ENCODE peak calls at places on chromosomes 16 and 17, in ten cellular contexts. V, M, Y, Q, U, G, P, A, H and F are unnamed samples. For H3K4me1, H3K9me3 and H3K36me3, the result is how much of the 10 kb centered on the place peaks cover.

GRCh38 chr16:30053376-30054015 is 12.1 kb upstream of the ALDOA start:
- DNase-seq in V (no peak), M (no peak), Y (no peak), Q (peak), U (no peak), G (peak), P (peak), A (peak), H (no peak), F (no peak)

GRCh38 chr17:40952675-40953074 is 14.1 kb downstream of the KRT39 start:
- DNase-seq in V (no peak), M (no peak), Y (no peak), Q (peak), U (no peak), G (peak), P (peak), A (peak), H (no peak), F (no peak)

GRCh38 chr16:50697881-50698767 is 4.7 kb downstream of the NOD2 start:
- DNase-seq in V (no peak), M (no peak), Y (no peak), Q (peak), U (peak), G (peak), P (peak), A (peak), H (no peak), F (no peak)

GRCh38 chr17:49968380-49969133 is 433 bp upstream of the DLX4 start:
- DNase-seq in V (no peak), M (peak), Y (peak), Q (peak), U (peak), G (peak), P (peak), A (peak), H (no peak), F (no peak)

GRCh38 chr17:82241183-82241925 is 12.5 kb downstream of the SLC16A3 start:
- DNase-seq in V (peak), M (no peak), Y (peak), Q (peak), U (peak), G (peak), P (peak), A (peak), H (no peak), F (peak)

GRCh38 chr16:73125860-73126259 is 77.9 kb upstream of the ZFHX3 start:
- DNase-seq in V (no peak), M (no peak), Y (no peak), Q (peak), U (no peak), G (peak), P (peak), A (peak), H (no peak), F (no peak)

GRCh38 chr16:63315229-63315628 is 1279.0 kb upstream of the CDH8 start:
- DNase-seq in V (no peak), M (no peak), Y (no peak), Q (no peak), U (no peak), G (no peak), P (no peak), A (no peak), H (no peak), F (no peak)

GRCh38 chr16:67561824-67562525 is 351 bp upstream of the CTCF start:
- DNase-seq in V (peak), M (peak), Y (peak), Q (peak), U (peak), G (peak), P (peak), A (peak), H (peak), F (peak)

GRCh38 chr16:76583466-76583865 is 306.3 kb downstream of the CNTNAP4 start:
- DNase-seq in V (no peak), M (no peak), Y (no peak), Q (peak), U (no peak), G (no peak), P (peak), A (no peak), H (no peak), F (no peak)

GRCh38 chr16:85225291-85225690 is 113.0 kb upstream of the CIBAR2 start:
- DNase-seq in V (no peak), M (no peak), Y (no peak), Q (no peak), U (no peak), G (no peak), P (no peak), A (no peak), H (no peak), F (no peak)

GRCh38 chr17:72388765-72389473 is 268.1 kb downstream of the SOX9 start:
- DNase-seq in V (no peak), M (peak), Y (no peak), Q (peak), U (no peak), G (no peak), P (no peak), A (no peak), H (no peak), F (no peak)

GRCh38 chr16:26510924-26511323 is 555.8 kb upstream of the C16orf82 start:
- DNase-seq in V (no peak), M (no peak), Y (no peak), Q (no peak), U (no peak), G (no peak), P (no peak), A (no peak), H (no peak), F (no peak)

GRCh38 chr16:85332175-85332574 is 219.9 kb upstream of the CIBAR2 start:
- DNase-seq in V (no peak), M (no peak), Y (no peak), Q (no peak), U (no peak), G (no peak), P (no peak), A (no peak), H (no peak), F (no peak)

GRCh38 chr17:61809816-61810392 is 53.4 kb downstream of the BRIP1 start:
- DNase-seq in V (no peak), M (no peak), Y (no peak), Q (peak), U (no peak), G (peak), P (peak), A (peak), H (no peak), F (no peak)

GRCh38 chr17:37844158-37844976 is 79.8 kb upstream of the TBC1D3K start:
- DNase-seq in V (no peak), M (peak), Y (peak), Q (peak), U (peak), G (peak), P (peak), A (peak), H (no peak), F (peak)

DNA sequence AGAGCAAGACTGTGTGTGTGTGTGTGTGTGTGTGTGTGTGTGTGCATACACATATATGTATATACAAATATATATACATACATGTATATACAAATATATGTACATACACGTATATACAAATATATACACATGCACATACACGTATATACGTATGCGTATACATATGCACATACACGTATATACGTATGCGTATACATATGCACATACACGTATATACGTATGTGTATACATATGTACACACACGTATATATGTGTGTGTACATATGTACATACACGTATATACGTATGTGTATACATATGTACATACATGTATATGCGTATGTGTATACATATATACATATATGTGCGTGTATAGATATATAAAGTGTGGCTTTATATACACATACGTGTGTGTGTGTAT is 31.4 kb downstream of the SPHK1 start:
- DNase-seq in V (no peak), M (no peak), Y (no peak), Q (no peak), U (no peak), G (no peak), P (no peak), A (no peak), H (no peak), F (no peak)
- H3K4me1 ChIP-seq in V (under half), M (half or more), Y (under half), Q (under half), U (under half), G (under half), P (under half), A (under half), H (under half), F (under half)

GRCh38 chr17:36124879-36125824 is 21.5 kb downstream of the CCL4 start:
- DNase-seq in V (no peak), M (peak), Y (no peak), Q (no peak), U (no peak), G (no peak), P (no peak), A (no peak), H (no peak), F (no peak)

GRCh38 chr17:36127882-36128369 is 24.3 kb downstream of the CCL4 start:
- DNase-seq in V (no peak), M (no peak), Y (no peak), Q (no peak), U (no peak), G (no peak), P (no peak), A (no peak), H (no peak), F (no peak)

GRCh38 chr17:36120221-36120620 is 16.6 kb downstream of the CCL4 start:
- DNase-seq in V (no peak), M (no peak), Y (no peak), Q (no peak), U (no peak), G (no peak), P (no peak), A (no peak), H (no peak), F (no peak)

GRCh38 chr17:36127199-36127881 is 23.7 kb downstream of the CCL4 start:
- DNase-seq in V (no peak), M (peak), Y (no peak), Q (no peak), U (no peak), G (no peak), P (no peak), A (no peak), H (no peak), F (no peak)

DNA sequence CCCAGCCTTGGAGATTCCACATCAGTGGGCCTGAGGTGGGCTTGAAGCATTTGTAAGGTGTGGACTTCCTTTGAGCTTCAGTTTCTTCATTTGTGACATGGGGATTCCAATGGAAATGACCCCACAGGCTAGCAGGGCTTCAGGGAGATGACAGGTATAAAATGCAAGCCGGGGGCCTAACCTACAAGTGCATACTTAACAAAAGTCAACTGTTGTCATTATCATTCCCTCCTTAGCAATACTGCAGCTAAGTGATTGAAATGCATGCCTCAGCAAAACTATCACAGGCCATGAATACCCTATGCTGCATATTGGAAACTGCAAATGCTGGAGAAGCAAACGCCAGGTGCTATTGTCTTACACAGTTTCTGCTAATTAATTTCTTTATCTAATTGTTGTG is 19.8 kb downstream of the CCL4 start:
- DNase-seq in V (no peak), M (no peak), Y (no peak), Q (no peak), U (no peak), G (no peak), P (no peak), A (no peak), H (no peak), F (no peak)
- H3K9me3 ChIP-seq in V (under half), M (under half), Y (under half), Q (under half), U (under half), G (under half), P (under half), A (under half), H (under half), F (under half)

GRCh38 chr17:250487-251300 is 69.2 kb upstream of the DOC2B start:
- DNase-seq in V (peak), M (no peak), Y (peak), Q (no peak), U (peak), G (no peak), P (no peak), A (no peak), H (no peak), F (no peak)
- H3K36me3 ChIP-seq in V (under half), M (under half), Y (under half), Q (under half), U (under half), G (under half), P (under half), A (under half), H (under half), F (under half)

GRCh38 chr17:32152130-32152529 is 9.8 kb downstream of the RHOT1 start:
- DNase-seq in V (no peak), M (no peak), Y (no peak), Q (no peak), U (no peak), G (no peak), P (no peak), A (no peak), H (no peak), F (no peak)

GRCh38 chr17:32157225-32157624 is 14.9 kb downstream of the RHOT1 start:
- DNase-seq in V (no peak), M (no peak), Y (no peak), Q (peak), U (no peak), G (peak), P (peak), A (peak), H (no peak), F (no peak)

GRCh38 chr17:32156656-32157055 is 14.4 kb downstream of the RHOT1 start:
- DNase-seq in V (no peak), M (no peak), Y (no peak), Q (no peak), U (no peak), G (no peak), P (no peak), A (no peak), H (no peak), F (no peak)

GRCh38 chr17:32158870-32159585 is 16.7 kb downstream of the RHOT1 start:
- DNase-seq in V (no peak), M (no peak), Y (no peak), Q (no peak), U (no peak), G (no peak), P (no peak), A (no peak), H (no peak), F (no peak)

GRCh38 chr17:32155896-32156295 is 13.6 kb downstream of the RHOT1 start:
- DNase-seq in V (no peak), M (no peak), Y (no peak), Q (no peak), U (no peak), G (no peak), P (no peak), A (no peak), H (no peak), F (no peak)
- H3K4me1 ChIP-seq in V (under half), M (under half), Y (under half), Q (under half), U (under half), G (under half), P (under half), A (under half), H (under half), F (under half)

GRCh38 chr16:3295209-3295608 is 10.0 kb downstream of the TIGD7 start:
- DNase-seq in V (no peak), M (no peak), Y (no peak), Q (no peak), U (no peak), G (no peak), P (no peak), A (no peak), H (no peak), F (no peak)

GRCh38 chr16:3292604-3293003 is 9.3 kb downstream of the ZNF263 start:
- DNase-seq in V (no peak), M (no peak), Y (no peak), Q (no peak), U (no peak), G (peak), P (peak), A (peak), H (no peak), F (no peak)

GRCh38 chr16:3295783-3296182 is 9.4 kb downstream of the TIGD7 start:
- DNase-seq in V (no peak), M (no peak), Y (no peak), Q (no peak), U (no peak), G (no peak), P (no peak), A (no peak), H (no peak), F (no peak)

GRCh38 chr16:3285131-3285530 is 1.8 kb downstream of the ZNF263 start:
- DNase-seq in V (peak), M (no peak), Y (no peak), Q (no peak), U (no peak), G (no peak), P (no peak), A (no peak), H (no peak), F (no peak)

GRCh38 chr16:3289998-3290673 is 6.8 kb downstream of the ZNF263 start:
- DNase-seq in V (no peak), M (no peak), Y (no peak), Q (no peak), U (no peak), G (no peak), P (no peak), A (no peak), H (no peak), F (no peak)
- H3K9me3 ChIP-seq in V (half or more), M (under half), Y (half or more), Q (under half), U (half or more), G (half or more), P (half or more), A (half or more), H (half or more), F (half or more)

DNA sequence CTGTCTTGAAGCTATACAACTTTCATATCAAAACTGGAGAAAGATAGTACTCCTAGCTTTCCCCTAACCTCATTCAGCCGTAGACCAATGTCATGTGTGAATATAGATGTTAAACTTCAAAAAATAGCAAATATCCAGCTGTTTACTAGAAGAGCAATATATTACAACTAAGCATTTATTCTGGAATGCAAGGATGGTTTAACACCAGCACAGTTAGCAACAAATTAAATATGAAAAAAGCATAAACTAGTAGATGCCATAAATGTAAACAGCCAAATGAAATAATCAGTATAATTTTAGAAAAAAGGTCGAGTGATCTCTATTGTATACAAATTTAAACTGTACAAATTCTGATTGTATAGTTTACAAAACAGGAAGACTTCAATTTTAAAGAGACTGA is 59.7 kb downstream of the SDR42E1 start:
- DNase-seq in V (no peak), M (no peak), Y (no peak), Q (no peak), U (no peak), G (no peak), P (no peak), A (no peak), H (no peak), F (no peak)
- H3K36me3 ChIP-seq in V (under half), M (half or more), Y (under half), Q (under half), U (under half), G (under half), P (under half), A (under half), H (under half), F (under half)

GRCh38 chr17:80789356-80789902 is 202.2 kb upstream of the CHMP6 start:
- DNase-seq in V (peak), M (peak), Y (no peak), Q (peak), U (no peak), G (peak), P (peak), A (peak), H (no peak), F (no peak)
- H3K4me1 ChIP-seq in V (under half), M (under half), Y (under half), Q (under half), U (half or more), G (under half), P (half or more), A (half or more), H (half or more), F (under half)

DNA sequence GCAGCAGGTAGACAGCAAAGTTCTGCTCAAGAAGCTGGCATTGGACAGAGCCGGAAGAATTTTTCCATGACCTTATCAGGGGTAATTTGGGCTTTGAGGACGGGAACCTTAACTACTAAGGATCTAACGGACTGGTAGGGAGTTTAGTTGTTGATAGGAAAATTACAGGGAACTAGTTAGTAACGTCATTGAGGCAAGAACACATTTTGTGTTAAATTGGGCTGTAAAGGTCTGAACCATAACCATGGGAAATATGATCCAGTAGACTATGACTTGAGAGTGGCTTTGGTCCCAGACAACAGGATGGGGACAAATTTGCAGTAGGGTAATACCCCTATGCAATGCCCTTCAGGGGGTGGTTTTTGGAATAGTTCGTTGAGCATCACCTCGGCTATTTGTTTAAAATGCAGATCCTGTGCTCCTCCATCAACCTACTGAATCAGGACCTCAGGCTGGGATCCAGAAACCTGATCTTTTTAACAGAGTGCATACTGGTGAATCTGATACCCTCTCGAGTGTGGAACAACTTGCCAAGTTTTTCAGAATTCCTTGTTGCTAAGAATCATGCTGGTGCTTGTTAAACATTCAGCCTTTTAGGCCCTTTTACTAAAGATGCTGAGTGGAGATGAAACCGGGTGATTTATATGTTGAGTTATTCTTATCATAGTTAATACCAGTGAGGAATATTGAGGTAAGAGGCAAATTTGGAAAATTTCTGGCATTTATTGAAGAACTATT is 255.1 kb downstream of the MAP2K6 start:
- DNase-seq in V (no peak), M (no peak), Y (no peak), Q (no peak), U (no peak), G (peak), P (peak), A (peak), H (no peak), F (no peak)
- H3K9me3 ChIP-seq in V (under half), M (under half), Y (under half), Q (under half), U (under half), G (under half), P (under half), A (under half), H (under half), F (under half)

GRCh38 chr16:53456625-53457024 is 22.4 kb downstream of the RBL2 start:
- DNase-seq in V (no peak), M (peak), Y (no peak), Q (no peak), U (peak), G (no peak), P (no peak), A (no peak), H (no peak), F (no peak)
- H3K36me3 ChIP-seq in V (half or more), M (half or more), Y (half or more), Q (under half), U (under half), G (under half), P (half or more), A (under half), H (under half), F (half or more)